ENCODE peak calls at places on chromosomes 16 and 17, in four cellular contexts. V, K, L and H are unnamed samples. For H3K9me2, the result is how much of the 10 kb centered on the place peaks cover.

GRCh38 chr17:78879679-78880186 is 23.3 kb downstream of the CEP295NL start:
- DNase-seq in V (no peak), K (no peak), L (peak), H (no peak)

GRCh38 chr17:63070031-63070430 is 104.0 kb downstream of the TANC2 start:
- DNase-seq in V (no peak), K (no peak), L (no peak), H (no peak)

GRCh38 chr17:45702666-45703266 is 81.4 kb upstream of the CRHR1 start:
- DNase-seq in V (no peak), K (peak), L (peak), H (no peak)

GRCh38 chr17:9571201-9571600 is 4.4 kb downstream of the STX8 start:
- DNase-seq in V (no peak), K (no peak), L (no peak), H (no peak)

GRCh38 chr17:29102046-29102445 is 59.1 kb downstream of the PIPOX start:
- DNase-seq in V (no peak), K (no peak), L (no peak), H (no peak)

GRCh38 chr16:81164481-81164880 is 68.3 kb upstream of the GCSH start:
- DNase-seq in V (no peak), K (no peak), L (no peak), H (no peak)

GRCh38 chr17:31584436-31585279 is 193.2 kb downstream of the RAB11FIP4 start:
- DNase-seq in V (no peak), K (no peak), L (no peak), H (no peak)

GRCh38 chr16:20799599-20799998 is 6.7 kb downstream of the ERI2 start:
- DNase-seq in V (peak), K (peak), L (peak), H (no peak)

GRCh38 chr17:3547628-3548027 is 10.0 kb downstream of the TRPV3 start:
- DNase-seq in V (no peak), K (no peak), L (no peak), H (no peak)

GRCh38 chr17:42507671-42508070 is 28.4 kb upstream of the NAGLU start:
- DNase-seq in V (no peak), K (no peak), L (no peak), H (no peak)

GRCh38 chr16:27432600-27432957 is 30.6 kb downstream of the IL21R start:
- DNase-seq in V (no peak), K (no peak), L (no peak), H (peak)

GRCh38 chr17:47879028-47879585 is 16.9 kb upstream of the SP2 start:
- DNase-seq in V (no peak), K (no peak), L (no peak), H (no peak)

GRCh38 chr16:88282221-88283041 is 100.3 kb upstream of the ZNF469 start:
- DNase-seq in V (no peak), K (no peak), L (peak), H (no peak)

GRCh38 chr17:66543526-66543925 is 241.1 kb downstream of the PRKCA start:
- DNase-seq in V (no peak), K (no peak), L (no peak), H (no peak)

GRCh38 chr17:69588316-69588715 is 173.8 kb downstream of the MAP2K6 start:
- DNase-seq in V (no peak), K (no peak), L (no peak), H (no peak)

GRCh38 chr17:45234641-45235040 is 13.0 kb downstream of the FMNL1 start:
- DNase-seq in V (peak), K (peak), L (no peak), H (no peak)

GRCh38 chr17:7184091-7184488 is 4.9 kb upstream of the ASGR1 start:
- DNase-seq in V (no peak), K (no peak), L (peak), H (no peak)

GRCh38 chr17:70137451-70138230 is 31.7 kb upstream of the KCNJ2 start:
- DNase-seq in V (peak), K (peak), L (peak), H (peak)

GRCh38 chr17:57861000-57861736 is 11.3 kb upstream of the MRPS23 start:
- DNase-seq in V (peak), K (peak), L (peak), H (peak)

GRCh38 chr16:77383606-77384187 is 51.1 kb downstream of the ADAMTS18 start:
- DNase-seq in V (no peak), K (no peak), L (no peak), H (no peak)

GRCh38 chr17:49723423-49723822 is 15.7 kb upstream of the SLC35B1 start:
- DNase-seq in V (no peak), K (no peak), L (no peak), H (no peak)

GRCh38 chr17:413016-413350 is 60.4 kb upstream of the RPH3AL start:
- DNase-seq in V (no peak), K (no peak), L (no peak), H (no peak)

GRCh38 chr16:70252355-70252988 is 732 bp upstream of the EXOSC6 start:
- DNase-seq in V (peak), K (peak), L (no peak), H (no peak)

GRCh38 chr17:82246365-82247174 is 17.7 kb downstream of the SLC16A3 start:
- DNase-seq in V (no peak), K (no peak), L (peak), H (peak)

GRCh38 chr16:11530171-11530940 is 56.4 kb downstream of the LITAF start:
- DNase-seq in V (no peak), K (no peak), L (no peak), H (no peak)

GRCh38 chr17:74566132-74566753 is 1.1 kb downstream of the CD300H start:
- DNase-seq in V (peak), K (peak), L (peak), H (no peak)

GRCh38 chr17:35665662-35666061 is 65.8 kb upstream of the RASL10B start:
- DNase-seq in V (no peak), K (no peak), L (no peak), H (no peak)

GRCh38 chr17:21129023-21129681 is 2.4 kb downstream of the DHRS7B start:
- DNase-seq in V (no peak), K (peak), L (peak), H (no peak)

GRCh38 chr17:74742153-74742515 is 5.1 kb downstream of the RAB37 start:
- DNase-seq in V (peak), K (no peak), L (peak), H (peak)

GRCh38 chr16:3058173-3059030 is 7.0 kb upstream of the IL32 start:
- DNase-seq in V (peak), K (peak), L (peak), H (no peak)

GRCh38 chr16:88019847-88020512 is 68.7 kb downstream of the BANP start:
- DNase-seq in V (no peak), K (no peak), L (no peak), H (no peak)

GRCh38 chr17:55437165-55437605 is 15.6 kb upstream of the MMD start:
- DNase-seq in V (peak), K (no peak), L (no peak), H (no peak)

GRCh38 chr17:78252701-78253635 is 21.5 kb downstream of the TMEM235 start:
- DNase-seq in V (peak), K (no peak), L (no peak), H (no peak)

GRCh38 chr17:42484304-42484703 is 25.6 kb downstream of the ATP6V0A1 start:
- DNase-seq in V (no peak), K (no peak), L (no peak), H (no peak)

GRCh38 chr16:58337090-58337444 is 42.2 kb upstream of the PRSS54 start:
- DNase-seq in V (peak), K (peak), L (no peak), H (no peak)

GRCh38 chr16:68479271-68479670 is 31.0 kb upstream of the SMPD3 start:
- DNase-seq in V (no peak), K (no peak), L (no peak), H (peak)

GRCh38 chr17:72560303-72561247 is 439.8 kb downstream of the SOX9 start:
- DNase-seq in V (peak), K (peak), L (peak), H (peak)

GRCh38 chr16:30124985-30125379 is 2.0 kb upstream of the MAPK3 start:
- DNase-seq in V (no peak), K (no peak), L (no peak), H (no peak)
- H3K27ac ChIP-seq in V (no peak), K (no peak), L (no peak), H (no peak)

GRCh38 chr16:52077656-52078055 is 469.3 kb downstream of the TOX3 start:
- DNase-seq in V (no peak), K (no peak), L (no peak), H (no peak)
- H3K9me2 ChIP-seq in V (under half), K (under half), L (under half), H (under half)

GRCh38 chr17:76946772-76947135 is 78.5 kb downstream of the MGAT5B start:
- DNase-seq in V (no peak), K (no peak), L (no peak), H (no peak)

GRCh38 chr17:76947309-76947708 is 79.1 kb downstream of the MGAT5B start:
- DNase-seq in V (no peak), K (no peak), L (no peak), H (no peak)

GRCh38 chr17:76948726-76949342 is 80.6 kb downstream of the MGAT5B start:
- DNase-seq in V (no peak), K (no peak), L (no peak), H (no peak)

GRCh38 chr17:76947771-76948170 is 79.6 kb downstream of the MGAT5B start:
- DNase-seq in V (no peak), K (no peak), L (no peak), H (no peak)

GRCh38 chr17:76948301-76948700 is 80.1 kb downstream of the MGAT5B start:
- DNase-seq in V (no peak), K (no peak), L (no peak), H (no peak)
- H3K27ac ChIP-seq in V (no peak), K (no peak), L (no peak), H (no peak)

GRCh38 chr17:51119415-51120356 is 982 bp downstream of the SPAG9 start:
- DNase-seq in V (peak), K (peak), L (peak), H (peak)

GRCh38 chr17:51120739-51121619 is at the start of gene SPAG9:
- DNase-seq in V (peak), K (peak), L (peak), H (peak)

GRCh38 chr17:51124641-51125503 is 4.2 kb upstream of the SPAG9 start:
- DNase-seq in V (no peak), K (no peak), L (no peak), H (no peak)

GRCh38 chr17:51120357-51120738 is 320 bp downstream of the SPAG9 start:
- DNase-seq in V (peak), K (no peak), L (no peak), H (no peak)

GRCh38 chr17:51121620-51122472 is 1.2 kb upstream of the SPAG9 start:
- DNase-seq in V (peak), K (peak), L (peak), H (peak)
- H3K9me2 ChIP-seq in V (under half), K (under half), L (under half), H (under half)

DNA sequence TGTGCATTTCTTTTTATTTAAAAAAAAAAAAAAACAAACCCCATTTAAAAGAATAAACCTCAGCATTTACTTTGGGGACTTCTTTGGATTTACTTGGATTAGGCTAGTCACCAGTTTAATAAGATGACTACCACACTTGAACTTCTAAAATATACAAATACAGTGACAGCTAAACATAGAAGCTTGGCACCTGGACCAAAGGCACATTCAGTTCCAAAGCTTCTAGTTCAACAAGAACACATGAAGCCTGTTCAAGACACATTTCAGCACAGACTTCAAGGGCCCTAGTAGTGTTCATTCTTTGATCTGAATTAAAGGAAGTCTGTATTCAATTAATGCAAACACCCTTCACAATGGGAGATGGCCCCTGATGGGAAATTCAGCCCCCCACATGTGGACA is 11.6 kb upstream of the ROGDI start:
- DNase-seq in V (no peak), K (no peak), L (no peak), H (no peak)
- H3K27ac ChIP-seq in V (no peak), K (no peak), L (no peak), H (no peak)

DNA sequence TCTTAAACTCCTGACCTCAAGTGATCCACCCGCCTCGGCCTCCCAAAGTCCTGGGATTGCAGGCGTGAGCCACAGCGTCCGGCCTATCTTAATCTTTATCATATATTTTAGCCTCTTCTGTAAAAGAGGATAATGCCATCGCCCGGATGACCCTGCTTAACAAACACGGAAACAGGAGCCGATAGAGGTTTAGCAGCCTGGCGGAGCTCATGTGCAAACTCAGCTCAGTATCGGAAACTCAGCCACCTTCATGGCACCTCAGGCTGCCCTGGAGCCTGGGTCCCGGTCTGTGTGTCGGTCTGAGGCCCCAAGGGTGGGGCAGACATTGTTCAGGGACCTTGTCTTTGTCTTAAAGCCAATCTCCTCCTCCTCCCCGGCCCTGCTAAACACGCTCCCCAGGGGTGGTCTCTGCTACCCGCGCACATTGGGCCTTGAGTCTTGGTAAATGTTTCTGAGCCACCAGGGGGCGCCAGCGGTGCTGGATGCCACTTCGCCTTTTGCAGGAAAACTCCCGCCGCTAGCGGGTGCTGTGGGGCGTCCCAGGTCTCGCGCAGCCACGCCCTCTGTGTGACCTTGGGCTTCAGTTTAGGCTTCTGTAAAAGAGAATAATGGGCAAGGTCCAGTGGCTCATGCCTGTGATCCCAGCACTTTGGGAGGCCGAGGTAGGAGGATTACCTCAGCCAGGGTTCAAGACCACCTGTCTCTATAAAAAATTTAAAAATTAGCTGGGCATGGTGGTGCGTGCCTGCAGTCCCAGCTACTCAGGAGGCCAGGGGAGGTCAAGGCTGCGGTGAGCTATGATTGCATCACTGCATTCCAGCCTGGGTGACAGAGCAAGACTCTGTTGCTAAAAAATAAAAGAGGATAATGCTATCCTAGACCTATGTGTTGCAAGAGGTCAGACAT is 2.7 kb downstream of the CETP start:
- DNase-seq in V (peak), K (peak), L (peak), H (peak)
- H3K9me2 ChIP-seq in V (under half), K (under half), L (under half), H (under half)